ENCODE peak calls at places on chromosomes 16 and 17, in nine cellular contexts. One of them, this sample, is unnamed.

GRCh38 chr17:78046923-78047322 is 81.6 kb downstream of the TMC6 start:
- DNase-seq in esophagus squamous epithelium: no peak
- DNase-seq in CD4-positive, alpha-beta T cell: no peak
- DNase-seq in gastrocnemius medialis: no peak
- DNase-seq in heart right ventricle: no peak
- DNase-seq in CD8-positive, alpha-beta memory T cell: no peak
- DNase-seq in tibial artery: no peak
- DNase-seq in heart left ventricle: no peak
- DNase-seq in transverse colon: no peak
- DNase-seq in this sample: no peak

GRCh38 chr17:29683481-29683880 is 60.8 kb upstream of the CORO6 start:
- DNase-seq in esophagus squamous epithelium: no peak
- DNase-seq in CD4-positive, alpha-beta T cell: no peak
- DNase-seq in gastrocnemius medialis: no peak
- DNase-seq in heart right ventricle: no peak
- DNase-seq in CD8-positive, alpha-beta memory T cell: no peak
- DNase-seq in tibial artery: no peak
- DNase-seq in heart left ventricle: no peak
- DNase-seq in transverse colon: no peak
- DNase-seq in this sample: no peak

GRCh38 chr17:71412803-71413202 is 708.0 kb upstream of the SOX9 start:
- DNase-seq in esophagus squamous epithelium: no peak
- DNase-seq in CD4-positive, alpha-beta T cell: no peak
- DNase-seq in gastrocnemius medialis: no peak
- DNase-seq in heart right ventricle: no peak
- DNase-seq in CD8-positive, alpha-beta memory T cell: no peak
- DNase-seq in tibial artery: no peak
- DNase-seq in heart left ventricle: no peak
- DNase-seq in transverse colon: no peak
- DNase-seq in this sample: no peak

GRCh38 chr17:14143678-14144077 is 74.4 kb downstream of the COX10 start:
- DNase-seq in esophagus squamous epithelium: no peak
- DNase-seq in CD4-positive, alpha-beta T cell: peak; percentile 0
- DNase-seq in gastrocnemius medialis: peak; percentile 19
- DNase-seq in heart right ventricle: no peak
- DNase-seq in CD8-positive, alpha-beta memory T cell: no peak
- DNase-seq in tibial artery: no peak
- DNase-seq in heart left ventricle: no peak
- DNase-seq in transverse colon: peak; percentile 17
- DNase-seq in this sample: no peak

GRCh38 chr16:73179671-73180370 is 131.9 kb upstream of the ZFHX3 start:
- DNase-seq in esophagus squamous epithelium: no peak
- DNase-seq in CD4-positive, alpha-beta T cell: no peak
- DNase-seq in gastrocnemius medialis: no peak
- DNase-seq in heart right ventricle: peak; percentile 33
- DNase-seq in CD8-positive, alpha-beta memory T cell: no peak
- DNase-seq in tibial artery: no peak
- DNase-seq in heart left ventricle: peak; percentile 52
- DNase-seq in transverse colon: no peak
- DNase-seq in this sample: no peak

GRCh38 chr17:248337-249235 is 67.1 kb upstream of the DOC2B start:
- DNase-seq in esophagus squamous epithelium: no peak
- DNase-seq in CD4-positive, alpha-beta T cell: no peak
- DNase-seq in gastrocnemius medialis: no peak
- DNase-seq in heart right ventricle: no peak
- DNase-seq in CD8-positive, alpha-beta memory T cell: no peak
- DNase-seq in tibial artery: peak; percentile 32
- DNase-seq in heart left ventricle: peak; percentile 13
- DNase-seq in transverse colon: peak; percentile 5
- DNase-seq in this sample: no peak

GRCh38 chr17:503449-503700 is 150.8 kb upstream of the RPH3AL start:
- DNase-seq in esophagus squamous epithelium: no peak
- DNase-seq in CD4-positive, alpha-beta T cell: no peak
- DNase-seq in gastrocnemius medialis: no peak
- DNase-seq in heart right ventricle: no peak
- DNase-seq in CD8-positive, alpha-beta memory T cell: no peak
- DNase-seq in tibial artery: no peak
- DNase-seq in heart left ventricle: no peak
- DNase-seq in transverse colon: no peak
- DNase-seq in this sample: no peak

GRCh38 chr17:76843703-76844484 is 24.3 kb upstream of the MGAT5B start:
- DNase-seq in esophagus squamous epithelium: no peak
- DNase-seq in CD4-positive, alpha-beta T cell: no peak
- DNase-seq in gastrocnemius medialis: no peak
- DNase-seq in heart right ventricle: no peak
- DNase-seq in CD8-positive, alpha-beta memory T cell: no peak
- DNase-seq in tibial artery: no peak
- DNase-seq in heart left ventricle: no peak
- DNase-seq in transverse colon: no peak
- DNase-seq in this sample: no peak

GRCh38 chr17:39939588-39940419 is 12.3 kb downstream of the LRRC3C start:
- DNase-seq in esophagus squamous epithelium: no peak
- DNase-seq in CD4-positive, alpha-beta T cell: no peak
- DNase-seq in gastrocnemius medialis: no peak
- DNase-seq in heart right ventricle: no peak
- DNase-seq in CD8-positive, alpha-beta memory T cell: no peak
- DNase-seq in tibial artery: no peak
- DNase-seq in heart left ventricle: peak; percentile 60
- DNase-seq in transverse colon: no peak
- DNase-seq in this sample: no peak

GRCh38 chr17:66906321-66907278 is 57.9 kb upstream of the CACNG4 start:
- DNase-seq in esophagus squamous epithelium: no peak
- DNase-seq in CD4-positive, alpha-beta T cell: peak; percentile 45
- DNase-seq in gastrocnemius medialis: peak; percentile 59
- DNase-seq in heart right ventricle: peak; percentile 69
- DNase-seq in CD8-positive, alpha-beta memory T cell: peak; percentile 38
- DNase-seq in tibial artery: peak; percentile 75
- DNase-seq in heart left ventricle: peak; percentile 89
- DNase-seq in transverse colon: peak; percentile 83
- DNase-seq in this sample: peak; percentile 83

GRCh38 chr17:17401271-17401781 is 75.5 kb upstream of the MED9 start:
- DNase-seq in esophagus squamous epithelium: no peak
- DNase-seq in CD4-positive, alpha-beta T cell: no peak
- DNase-seq in gastrocnemius medialis: no peak
- DNase-seq in heart right ventricle: no peak
- DNase-seq in CD8-positive, alpha-beta memory T cell: no peak
- DNase-seq in tibial artery: no peak
- DNase-seq in heart left ventricle: no peak
- DNase-seq in transverse colon: no peak
- DNase-seq in this sample: peak; percentile 51

GRCh38 chr17:17400566-17401184 is 76.1 kb upstream of the MED9 start:
- DNase-seq in esophagus squamous epithelium: no peak
- DNase-seq in CD4-positive, alpha-beta T cell: no peak
- DNase-seq in gastrocnemius medialis: no peak
- DNase-seq in heart right ventricle: no peak
- DNase-seq in CD8-positive, alpha-beta memory T cell: no peak
- DNase-seq in tibial artery: no peak
- DNase-seq in heart left ventricle: no peak
- DNase-seq in transverse colon: no peak
- DNase-seq in this sample: no peak

GRCh38 chr17:17398188-17398927 is 78.4 kb upstream of the MED9 start:
- DNase-seq in esophagus squamous epithelium: no peak
- DNase-seq in CD4-positive, alpha-beta T cell: no peak
- DNase-seq in gastrocnemius medialis: peak; percentile 42
- DNase-seq in heart right ventricle: peak; percentile 63
- DNase-seq in CD8-positive, alpha-beta memory T cell: no peak
- DNase-seq in tibial artery: no peak
- DNase-seq in heart left ventricle: peak; percentile 41
- DNase-seq in transverse colon: no peak
- DNase-seq in this sample: no peak

GRCh38 chr17:17400070-17400469 is 76.7 kb upstream of the MED9 start:
- DNase-seq in esophagus squamous epithelium: no peak
- DNase-seq in CD4-positive, alpha-beta T cell: no peak
- DNase-seq in gastrocnemius medialis: no peak
- DNase-seq in heart right ventricle: no peak
- DNase-seq in CD8-positive, alpha-beta memory T cell: no peak
- DNase-seq in tibial artery: no peak
- DNase-seq in heart left ventricle: no peak
- DNase-seq in transverse colon: no peak
- DNase-seq in this sample: no peak

DNA sequence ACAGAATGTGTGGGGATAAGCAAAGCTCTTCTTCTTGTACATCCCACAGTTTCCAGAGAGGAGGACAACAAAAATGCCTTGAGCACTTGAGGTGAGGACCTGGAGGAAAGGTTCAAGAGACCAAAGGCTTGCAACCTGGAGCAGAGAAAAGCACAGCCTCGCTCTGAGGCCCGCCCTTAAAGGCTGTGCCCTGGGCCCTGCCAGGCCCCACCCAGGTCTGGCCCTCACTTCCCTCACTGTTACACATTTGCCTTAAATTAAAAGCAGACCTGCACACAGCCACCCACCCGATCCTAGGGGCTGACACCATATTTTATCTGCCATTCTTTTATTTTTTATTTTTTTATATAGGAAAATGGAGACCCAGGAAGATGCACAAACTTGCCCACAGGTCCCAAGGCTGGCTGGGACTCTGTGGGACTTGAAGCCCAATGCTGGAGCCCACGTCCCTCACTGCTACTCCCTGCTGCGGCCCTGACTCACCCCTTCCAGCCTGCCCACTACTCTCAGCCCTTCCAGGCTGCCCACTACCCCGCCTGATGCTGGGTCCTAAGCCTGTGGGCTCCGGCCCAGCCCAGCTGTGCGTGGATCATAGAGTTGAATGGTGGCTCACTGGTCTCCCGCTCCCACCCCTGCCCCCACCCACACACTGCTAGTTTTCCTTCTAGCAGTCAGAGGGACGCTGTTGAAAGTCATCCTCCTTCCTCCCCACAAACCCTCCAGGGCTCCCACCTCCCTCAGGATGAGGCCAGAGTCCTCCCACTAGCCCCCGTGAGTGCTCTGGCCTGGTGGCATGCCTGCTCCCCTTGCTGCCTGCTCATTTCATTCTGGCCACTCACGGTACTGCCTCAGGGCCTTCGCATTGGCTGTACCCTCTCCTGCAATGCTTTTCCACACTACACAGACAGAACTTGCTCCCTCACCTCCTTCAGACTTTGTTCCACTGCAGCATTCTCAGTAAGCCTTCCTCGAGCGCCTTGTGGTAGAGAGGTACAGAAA is 77.6 kb upstream of the MED9 start:
- DNase-seq in esophagus squamous epithelium: no peak
- DNase-seq in CD4-positive, alpha-beta T cell: no peak
- DNase-seq in gastrocnemius medialis: no peak
- DNase-seq in heart right ventricle: no peak
- DNase-seq in CD8-positive, alpha-beta memory T cell: no peak
- DNase-seq in tibial artery: no peak
- DNase-seq in heart left ventricle: no peak
- DNase-seq in transverse colon: no peak
- DNase-seq in this sample: peak; percentile 35
- H3K27ac ChIP-seq in esophagus squamous epithelium: peak overlapping the region; percentile 15
- H3K27ac ChIP-seq in CD4-positive, alpha-beta T cell: no peak overlapping the region
- H3K27ac ChIP-seq in gastrocnemius medialis: no peak overlapping the region
- H3K27ac ChIP-seq in heart right ventricle: no peak overlapping the region
- H3K27ac ChIP-seq in CD8-positive, alpha-beta memory T cell: no peak overlapping the region
- H3K27ac ChIP-seq in tibial artery: no peak overlapping the region
- H3K27ac ChIP-seq in heart left ventricle: peak overlapping the region; percentile 23
- H3K27ac ChIP-seq in transverse colon: no peak overlapping the region
- H3K27ac ChIP-seq in this sample: no peak overlapping the region

GRCh38 chr17:20071824-20072691 is 62.9 kb downstream of the SPECC1 start:
- DNase-seq in esophagus squamous epithelium: no peak
- DNase-seq in CD4-positive, alpha-beta T cell: no peak
- DNase-seq in gastrocnemius medialis: no peak
- DNase-seq in heart right ventricle: no peak
- DNase-seq in CD8-positive, alpha-beta memory T cell: no peak
- DNase-seq in tibial artery: no peak
- DNase-seq in heart left ventricle: no peak
- DNase-seq in transverse colon: no peak
- DNase-seq in this sample: no peak

GRCh38 chr17:20072692-20072992 is 63.5 kb downstream of the SPECC1 start:
- DNase-seq in esophagus squamous epithelium: no peak
- DNase-seq in CD4-positive, alpha-beta T cell: no peak
- DNase-seq in gastrocnemius medialis: no peak
- DNase-seq in heart right ventricle: no peak
- DNase-seq in CD8-positive, alpha-beta memory T cell: no peak
- DNase-seq in tibial artery: no peak
- DNase-seq in heart left ventricle: no peak
- DNase-seq in transverse colon: no peak
- DNase-seq in this sample: no peak

GRCh38 chr17:20074001-20074400 is 64.8 kb downstream of the SPECC1 start:
- DNase-seq in esophagus squamous epithelium: no peak
- DNase-seq in CD4-positive, alpha-beta T cell: no peak
- DNase-seq in gastrocnemius medialis: no peak
- DNase-seq in heart right ventricle: no peak
- DNase-seq in CD8-positive, alpha-beta memory T cell: no peak
- DNase-seq in tibial artery: no peak
- DNase-seq in heart left ventricle: no peak
- DNase-seq in transverse colon: no peak
- DNase-seq in this sample: no peak

GRCh38 chr17:20074489-20074888 is 65.3 kb downstream of the SPECC1 start:
- DNase-seq in esophagus squamous epithelium: no peak
- DNase-seq in CD4-positive, alpha-beta T cell: no peak
- DNase-seq in gastrocnemius medialis: no peak
- DNase-seq in heart right ventricle: no peak
- DNase-seq in CD8-positive, alpha-beta memory T cell: no peak
- DNase-seq in tibial artery: no peak
- DNase-seq in heart left ventricle: no peak
- DNase-seq in transverse colon: no peak
- DNase-seq in this sample: no peak

GRCh38 chr17:20073056-20073979 is 64.2 kb downstream of the SPECC1 start:
- DNase-seq in esophagus squamous epithelium: no peak
- DNase-seq in CD4-positive, alpha-beta T cell: peak; percentile 28
- DNase-seq in gastrocnemius medialis: peak; percentile 35
- DNase-seq in heart right ventricle: peak; percentile 64
- DNase-seq in CD8-positive, alpha-beta memory T cell: peak; percentile 34
- DNase-seq in tibial artery: peak; percentile 88
- DNase-seq in heart left ventricle: peak; percentile 78
- DNase-seq in transverse colon: peak; percentile 38
- DNase-seq in this sample: peak; percentile 68
- H3K27ac ChIP-seq in esophagus squamous epithelium: no peak overlapping the region
- H3K27ac ChIP-seq in CD4-positive, alpha-beta T cell: no peak overlapping the region
- H3K27ac ChIP-seq in gastrocnemius medialis: peak overlapping the region; percentile 58
- H3K27ac ChIP-seq in heart right ventricle: peak overlapping the region; percentile 58
- H3K27ac ChIP-seq in CD8-positive, alpha-beta memory T cell: no peak overlapping the region
- H3K27ac ChIP-seq in tibial artery: peak overlapping the region; percentile 77
- H3K27ac ChIP-seq in heart left ventricle: peak overlapping the region; percentile 68
- H3K27ac ChIP-seq in transverse colon: peak overlapping the region; percentile 36
- H3K27ac ChIP-seq in this sample: peak overlapping the region; percentile 67

DNA sequence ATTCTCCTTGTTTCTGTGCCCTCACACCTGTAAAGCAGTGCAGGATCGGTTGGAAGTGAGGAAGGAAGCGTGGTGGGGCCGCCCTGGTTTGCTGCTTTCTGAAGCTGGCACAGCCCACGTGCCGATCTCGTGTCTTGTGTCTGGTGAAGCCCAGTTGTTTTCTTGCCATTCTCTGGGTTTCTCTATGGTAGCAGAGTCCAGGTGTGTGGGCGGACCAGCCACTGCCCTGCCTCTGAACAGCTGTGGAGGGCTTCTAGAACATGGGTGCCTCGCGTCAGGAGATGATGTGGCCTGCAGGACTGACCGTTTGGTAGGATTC is 3.8 kb downstream of the ACSF3 start:
- DNase-seq in esophagus squamous epithelium: no peak
- DNase-seq in CD4-positive, alpha-beta T cell: no peak
- DNase-seq in gastrocnemius medialis: no peak
- DNase-seq in heart right ventricle: no peak
- DNase-seq in CD8-positive, alpha-beta memory T cell: no peak
- DNase-seq in tibial artery: no peak
- DNase-seq in heart left ventricle: no peak
- DNase-seq in transverse colon: peak; percentile 51
- DNase-seq in this sample: no peak
- H3K27ac ChIP-seq in esophagus squamous epithelium: no peak overlapping the region
- H3K27ac ChIP-seq in CD4-positive, alpha-beta T cell: peak overlapping the region; percentile 77
- H3K27ac ChIP-seq in gastrocnemius medialis: no peak overlapping the region
- H3K27ac ChIP-seq in heart right ventricle: no peak overlapping the region
- H3K27ac ChIP-seq in CD8-positive, alpha-beta memory T cell: peak overlapping the region; percentile 47
- H3K27ac ChIP-seq in tibial artery: no peak overlapping the region
- H3K27ac ChIP-seq in heart left ventricle: no peak overlapping the region
- H3K27ac ChIP-seq in transverse colon: peak overlapping the region; percentile 84
- H3K27ac ChIP-seq in this sample: no peak overlapping the region

GRCh38 chr17:33637534-33637933 is 344.4 kb upstream of the ASIC2 start:
- DNase-seq in esophagus squamous epithelium: no peak
- DNase-seq in CD4-positive, alpha-beta T cell: no peak
- DNase-seq in gastrocnemius medialis: no peak
- DNase-seq in heart right ventricle: no peak
- DNase-seq in CD8-positive, alpha-beta memory T cell: no peak
- DNase-seq in tibial artery: no peak
- DNase-seq in heart left ventricle: no peak
- DNase-seq in transverse colon: no peak
- DNase-seq in this sample: no peak
- H3K27ac ChIP-seq in esophagus squamous epithelium: no peak overlapping the region
- H3K27ac ChIP-seq in CD4-positive, alpha-beta T cell: no peak overlapping the region
- H3K27ac ChIP-seq in gastrocnemius medialis: no peak overlapping the region
- H3K27ac ChIP-seq in heart right ventricle: no peak overlapping the region
- H3K27ac ChIP-seq in CD8-positive, alpha-beta memory T cell: no peak overlapping the region
- H3K27ac ChIP-seq in tibial artery: no peak overlapping the region
- H3K27ac ChIP-seq in heart left ventricle: no peak overlapping the region
- H3K27ac ChIP-seq in transverse colon: no peak overlapping the region
- H3K27ac ChIP-seq in this sample: no peak overlapping the region